ENCODE peak calls at places on chromosomes 2 and 18, in eight cellular contexts. X is thoracic aorta; H is Panc1; U is naive thymus-derived CD4-positive, alpha-beta T cell; I is heart left ventricle; Y is fibroblast of lung; O is effector memory CD4-positive, alpha-beta T cell; J is mesenchymal stem cell. F is an unnamed sample.

GRCh38 chr18:5304232-5304631 is 8.7 kb upstream of the ZBTB14 start:
- DNase-seq in J (no peak), Y (no peak), H (no peak), I (no peak), O (no peak), X (no peak), U (no peak), F (no peak)

GRCh38 chr18:12946549-12947354 is 1.1 kb upstream of the SEH1L start:
- DNase-seq in H (no peak), Y (peak), U (no peak), O (no peak), I (peak), X (no peak), J (peak), F (no peak)

GRCh38 chr2:182377467-182377866 is 49.4 kb downstream of the PDE1A start:
- DNase-seq in X (no peak), Y (peak), I (no peak), J (no peak), H (no peak), O (no peak), U (no peak), F (no peak)

GRCh38 chr18:55195863-55196262 is 236.6 kb upstream of the CCDC68 start:
- DNase-seq in Y (no peak), X (no peak), I (no peak), U (no peak), O (no peak), J (no peak), H (no peak), F (no peak)

GRCh38 chr2:84815146-84815545 is 65.7 kb downstream of the TRABD2A start:
- DNase-seq in J (no peak), X (no peak), Y (peak), O (no peak), U (no peak), H (no peak), I (no peak), F (no peak)

GRCh38 chr2:155372969-155373368 is 674.5 kb downstream of the KCNJ3 start:
- DNase-seq in U (no peak), I (no peak), H (no peak), X (no peak), J (peak), O (no peak), Y (peak), F (peak)

GRCh38 chr2:70766357-70767093 is 1.5 kb downstream of the ADD2 start:
- DNase-seq in O (no peak), I (no peak), Y (no peak), J (no peak), X (no peak), U (no peak), H (no peak), F (no peak)

GRCh38 chr18:21134895-21135294 is 23.3 kb upstream of the ROCK1 start:
- DNase-seq in J (no peak), O (no peak), U (peak), H (no peak), I (no peak), Y (peak), X (no peak), F (no peak)

GRCh38 chr18:79781331-79781941 is 16.3 kb upstream of the KCNG2 start:
- DNase-seq in U (no peak), I (no peak), J (no peak), X (no peak), O (no peak), H (no peak), Y (no peak), F (no peak)

GRCh38 chr18:79582978-79583377 is 96.6 kb upstream of the CTDP1 start:
- DNase-seq in U (no peak), I (no peak), Y (no peak), X (no peak), O (no peak), J (no peak), H (no peak), F (no peak)

GRCh38 chr2:169363027-169363569 is 764 bp upstream of the LRP2 start:
- DNase-seq in H (no peak), O (no peak), J (peak), U (no peak), X (no peak), Y (no peak), I (no peak), F (no peak)

GRCh38 chr2:127347000-127347399 is 40.8 kb downstream of the MAP3K2 start:
- DNase-seq in U (no peak), J (no peak), I (no peak), Y (no peak), H (no peak), O (no peak), X (no peak), F (no peak)

GRCh38 chr18:2139676-2140075 is 431.6 kb downstream of the METTL4 start:
- DNase-seq in H (no peak), O (no peak), J (peak), X (no peak), U (no peak), Y (peak), I (no peak), F (no peak)

GRCh38 chr2:27076323-27076722 is 2.1 kb upstream of the EMILIN1 start:
- DNase-seq in I (no peak), X (no peak), Y (no peak), J (no peak), O (no peak), H (no peak), U (no peak), F (no peak)

GRCh38 chr2:74975016-74975415 is 16.6 kb downstream of the POLE4 start:
- DNase-seq in I (no peak), H (no peak), X (no peak), J (peak), O (no peak), Y (no peak), U (no peak), F (no peak)

GRCh38 chr2:96868555-96869280 is 1.2 kb downstream of the SEMA4C start:
- DNase-seq in H (no peak), J (peak), U (peak), O (peak), I (peak), Y (peak), X (peak), F (no peak)

GRCh38 chr2:237519506-237520245 is 32.6 kb downstream of the MLPH start:
- DNase-seq in H (no peak), J (no peak), Y (no peak), O (no peak), I (no peak), U (no peak), X (no peak), F (no peak)

GRCh38 chr2:202375006-202375610 is 1.0 kb upstream of the BMPR2 start:
- DNase-seq in Y (peak), J (peak), H (no peak), I (peak), X (peak), O (peak), U (peak), F (no peak)

GRCh38 chr2:177808984-177809809 is 263.4 kb downstream of the PDE11A start:
- DNase-seq in I (no peak), Y (no peak), O (no peak), J (no peak), H (no peak), X (no peak), U (no peak), F (no peak)

GRCh38 chr2:102337012-102337411 is 18.6 kb upstream of the IL18R1 start:
- DNase-seq in J (peak), Y (peak), O (no peak), H (peak), X (no peak), I (no peak), U (no peak), F (no peak)

GRCh38 chr2:236531205-236531604 is 38.4 kb upstream of the ACKR3 start:
- DNase-seq in X (no peak), O (no peak), Y (no peak), H (no peak), I (no peak), U (no peak), J (no peak), F (no peak)

GRCh38 chr2:117272975-117273671 is 541.4 kb upstream of the DDX18 start:
- DNase-seq in O (no peak), X (no peak), I (no peak), U (no peak), Y (no peak), H (no peak), J (no peak), F (no peak)

GRCh38 chr2:184730288-184730687 is 132.0 kb downstream of the ZNF804A start:
- DNase-seq in I (no peak), U (no peak), X (no peak), J (no peak), O (no peak), H (no peak), Y (no peak), F (no peak)

GRCh38 chr18:9753863-9754262 is 45.8 kb downstream of the RAB31 start:
- DNase-seq in Y (no peak), I (no peak), U (no peak), X (no peak), H (no peak), J (no peak), O (no peak), F (no peak)

GRCh38 chr2:53715568-53715967 is 52.0 kb upstream of the CHAC2 start:
- DNase-seq in Y (peak), U (no peak), I (no peak), X (no peak), H (peak), J (peak), O (no peak), F (no peak)

GRCh38 chr2:109649736-109650695 is 35.9 kb downstream of the SOWAHC start:
- DNase-seq in I (no peak), O (no peak), X (no peak), J (no peak), H (no peak), Y (no peak), U (no peak), F (no peak)

GRCh38 chr2:241768850-241769249 is 7.8 kb upstream of the GAL3ST2 start:
- DNase-seq in O (no peak), U (no peak), X (no peak), J (no peak), I (no peak), H (no peak), Y (no peak), F (no peak)

GRCh38 chr18:21912339-21913239 is 172.0 kb downstream of the MIB1 start:
- DNase-seq in Y (no peak), J (no peak), O (no peak), H (no peak), X (no peak), I (no peak), U (no peak), F (no peak)

GRCh38 chr2:73089270-73090030 is 17.9 kb upstream of the SFXN5 start:
- DNase-seq in X (peak), U (no peak), I (peak), Y (peak), H (peak), J (peak), O (no peak), F (no peak)

GRCh38 chr2:41907141-41907540 is 140.7 kb upstream of the PKDCC start:
- DNase-seq in J (no peak), O (no peak), I (no peak), X (no peak), H (no peak), Y (no peak), U (no peak), F (no peak)

GRCh38 chr2:120228503-120228902 is 5.3 kb upstream of the TMEM185B start:
- DNase-seq in H (no peak), J (no peak), Y (no peak), X (no peak), U (no peak), I (no peak), O (no peak), F (no peak)

GRCh38 chr18:76369791-76370555 is 125.1 kb downstream of the ZNF516 start:
- DNase-seq in Y (no peak), X (no peak), O (no peak), I (no peak), J (no peak), U (no peak), H (no peak), F (no peak)

GRCh38 chr18:12374398-12374797 is 2.6 kb downstream of the AFG3L2 start:
- DNase-seq in O (no peak), J (no peak), H (no peak), Y (no peak), I (no peak), X (no peak), U (no peak), F (no peak)

GRCh38 chr2:18903750-18904149 is 314.4 kb upstream of the NT5C1B start:
- DNase-seq in J (no peak), Y (no peak), X (no peak), I (no peak), O (no peak), U (no peak), H (no peak), F (no peak)

GRCh38 chr2:203021986-203022385 is 7.3 kb downstream of the NBEAL1 start:
- DNase-seq in Y (no peak), O (no peak), H (no peak), X (no peak), U (no peak), I (no peak), J (peak), F (no peak)

GRCh38 chr2:20557226-20557625 is 93.7 kb downstream of the HS1BP3 start:
- DNase-seq in O (no peak), J (no peak), X (no peak), Y (no peak), H (no peak), U (no peak), I (no peak), F (no peak)

GRCh38 chr2:129905664-129906081 is 73.8 kb upstream of the RAB6C start:
- DNase-seq in X (no peak), U (no peak), O (no peak), Y (no peak), H (no peak), I (no peak), J (no peak), F (no peak)

GRCh38 chr2:8543412-8544167 is 138.3 kb upstream of the ID2 start:
- DNase-seq in O (peak), U (no peak), X (peak), J (peak), Y (peak), I (peak), H (no peak), F (no peak)

GRCh38 chr2:85886585-85886984 is 2.2 kb downstream of the ST3GAL5 start:
- DNase-seq in U (peak), O (peak), I (peak), J (peak), H (no peak), X (peak), Y (peak), F (no peak)

GRCh38 chr2:118049140-118050128 is 35.6 kb upstream of the CCDC93 start:
- DNase-seq in U (no peak), X (no peak), I (no peak), H (no peak), Y (no peak), J (no peak), O (no peak), F (no peak)

GRCh38 chr2:239327536-239328305 is 73.1 kb downstream of the HDAC4 start:
- DNase-seq in O (no peak), U (no peak), X (no peak), I (no peak), J (no peak), H (no peak), Y (peak), F (no peak)

GRCh38 chr2:239326831-239327535 is 73.8 kb downstream of the HDAC4 start:
- DNase-seq in X (no peak), H (no peak), Y (peak), U (peak), I (no peak), J (peak), O (peak), F (no peak)

GRCh38 chr2:239329284-239329971 is 71.4 kb downstream of the HDAC4 start:
- DNase-seq in J (no peak), O (no peak), U (no peak), I (peak), X (no peak), Y (peak), H (no peak), F (no peak)

GRCh38 chr2:239329972-239330572 is 70.7 kb downstream of the HDAC4 start:
- DNase-seq in U (no peak), H (no peak), J (no peak), Y (no peak), I (peak), X (no peak), O (no peak), F (no peak)

DNA sequence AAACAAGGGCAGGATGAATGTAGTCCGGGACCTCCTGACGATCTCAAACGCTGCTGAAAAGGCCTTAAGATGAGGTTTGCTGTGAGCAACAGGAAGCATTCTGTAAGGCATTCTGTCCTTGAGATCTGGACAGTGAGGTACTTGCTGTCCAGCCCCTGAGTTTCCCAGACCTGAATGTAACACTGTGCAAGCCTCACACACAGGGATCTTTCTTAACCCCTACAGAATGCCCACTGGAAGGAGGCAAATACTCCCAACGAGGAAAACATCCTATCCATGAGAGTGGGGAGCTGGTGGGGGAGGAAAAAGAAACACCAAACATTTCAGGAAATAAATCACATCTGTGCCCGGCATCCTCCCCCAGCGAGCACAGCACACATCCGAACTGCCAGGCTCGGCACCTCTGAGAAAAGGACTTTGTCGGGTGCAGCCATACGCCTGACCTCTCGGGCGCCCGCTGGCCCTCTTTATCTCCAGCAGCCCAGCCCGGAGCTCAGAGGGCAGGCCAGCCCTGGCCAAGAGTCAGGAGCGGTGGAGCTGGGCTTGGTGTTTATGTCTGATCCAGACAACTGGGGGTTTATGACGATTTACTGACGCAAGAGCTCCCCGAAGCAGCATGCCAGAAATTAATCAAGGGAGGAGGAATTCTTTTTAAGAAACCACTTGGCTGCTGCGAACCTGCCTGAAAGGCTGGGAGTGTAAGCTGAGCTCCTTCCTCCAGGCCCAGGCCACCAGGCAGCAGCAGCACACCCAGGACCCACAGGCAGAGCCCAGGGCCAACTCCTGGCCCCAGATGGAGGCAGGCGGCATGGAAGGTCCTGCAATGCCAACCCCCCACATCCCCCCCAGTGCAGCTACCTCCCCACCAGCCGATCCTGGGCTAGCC is 72.3 kb downstream of the HDAC4 start:
- DNase-seq in J (peak), O (no peak), Y (peak), H (no peak), U (no peak), X (no peak), I (peak), F (no peak)
- H3K27ac ChIP-seq in J (no peak), O (no peak), Y (peak), H (no peak), U (peak), X (peak), I (peak), F (peak)

DNA sequence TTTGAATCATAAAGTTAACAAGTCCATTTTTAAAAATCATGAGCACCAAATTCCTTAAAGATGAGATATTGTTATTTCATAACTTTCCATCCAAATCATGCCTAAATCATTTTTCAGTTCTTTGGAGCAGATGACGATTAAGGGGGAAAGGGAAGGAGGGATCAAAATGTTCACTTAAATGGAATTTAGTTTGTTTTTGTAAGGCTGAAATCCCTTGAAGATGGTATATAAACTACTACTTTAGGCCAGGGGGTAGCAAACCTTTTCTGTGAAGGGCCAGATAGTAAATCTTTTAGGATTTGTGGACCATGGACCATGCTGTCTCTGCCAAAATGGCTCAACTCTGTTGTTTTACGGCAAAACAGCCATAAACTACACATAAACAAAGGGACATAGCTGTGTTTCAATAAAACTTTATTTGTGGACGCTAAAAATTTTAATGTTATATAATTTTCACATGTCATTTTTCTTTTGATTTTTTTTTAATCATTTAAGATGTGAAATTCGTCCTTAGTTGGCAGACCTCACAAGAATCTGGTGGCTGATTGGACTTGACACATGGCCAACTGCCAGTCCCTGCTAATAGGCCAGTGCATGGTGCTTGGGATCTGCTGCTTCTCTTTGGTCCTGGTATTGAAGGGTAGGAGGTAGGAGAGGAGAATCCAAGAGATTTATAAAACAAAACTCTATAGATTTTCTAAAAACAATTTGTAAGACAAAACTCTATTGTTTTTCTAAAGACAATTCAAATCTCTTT is 52.0 kb upstream of the RTN4 start:
- DNase-seq in O (no peak), J (no peak), X (no peak), U (no peak), I (no peak), Y (peak), H (no peak), F (no peak)
- H3K27ac ChIP-seq in O (no peak), J (peak), X (peak), U (no peak), I (peak), Y (peak), H (peak), F (peak)

GRCh38 chr18:62715439-62715792 is at the start of gene PHLPP1:
- DNase-seq in U (no peak), O (no peak), I (no peak), J (no peak), Y (no peak), X (no peak), H (no peak), F (no peak)
- H3K27ac ChIP-seq in U (peak), O (peak), I (peak), J (peak), Y (peak), X (peak), H (peak), F (no peak)

GRCh38 chr18:26502834-26503233 is 45.5 kb downstream of the KCTD1 start:
- DNase-seq in J (no peak), X (no peak), H (no peak), I (no peak), Y (no peak), U (no peak), O (no peak), F (no peak)

GRCh38 chr18:26504831-26505230 is 43.5 kb downstream of the KCTD1 start:
- DNase-seq in J (no peak), X (no peak), H (no peak), Y (no peak), U (no peak), I (no peak), O (no peak), F (no peak)

GRCh38 chr18:26503382-26503781 is 45.0 kb downstream of the KCTD1 start:
- DNase-seq in X (no peak), H (no peak), I (no peak), Y (no peak), J (no peak), O (no peak), U (no peak), F (no peak)

GRCh38 chr18:26510337-26510736 is 38.0 kb downstream of the KCTD1 start:
- DNase-seq in X (no peak), I (no peak), Y (no peak), O (no peak), U (no peak), H (no peak), J (no peak), F (no peak)

DNA sequence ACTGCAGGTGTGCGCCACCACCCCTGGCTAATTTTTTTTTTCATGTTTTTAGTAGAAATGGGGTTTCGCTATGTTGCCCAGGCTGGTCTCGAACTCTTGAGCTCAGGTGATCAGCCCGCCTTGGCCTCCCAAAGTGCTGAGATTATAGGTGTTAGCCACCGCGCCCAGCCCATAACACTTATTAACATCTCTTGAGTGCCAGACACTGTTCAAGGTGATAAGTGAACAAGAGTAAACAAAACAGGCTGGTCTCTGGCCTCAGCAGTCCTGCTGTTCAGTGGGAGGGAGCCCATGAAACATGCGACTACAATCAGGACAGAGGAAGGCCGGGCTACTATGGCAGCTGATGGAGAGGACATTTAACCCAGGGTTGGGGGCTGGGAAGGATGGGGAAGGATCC is 42.3 kb downstream of the KCTD1 start:
- DNase-seq in Y (no peak), U (no peak), J (no peak), O (no peak), X (no peak), H (no peak), I (no peak), F (no peak)
- H3K27ac ChIP-seq in Y (no peak), U (no peak), J (no peak), O (no peak), X (no peak), H (peak), I (no peak), F (no peak)

F was measured in SK-N-MC.